ENCODE peak calls at places on chromosome 7, in six cellular contexts. One of them, this sample, is unnamed. For H3K4me1, the result is how much of the 10 kb centered on the place peaks cover.

GRCh38 chr7:153446490-153446889 is 605.7 kb upstream of the DPP6 start:
- DNase-seq in mucosa of descending colon: no peak
- DNase-seq in Peyer's patch: no peak
- DNase-seq in upper lobe of right lung: no peak
- DNase-seq in HCT116: no peak
- DNase-seq in suprapubic skin: no peak
- DNase-seq in this sample: no peak

GRCh38 chr7:21504021-21504420 is 38.8 kb upstream of the DNAH11 start:
- DNase-seq in mucosa of descending colon: no peak
- DNase-seq in Peyer's patch: no peak
- DNase-seq in upper lobe of right lung: no peak
- DNase-seq in HCT116: no peak
- DNase-seq in suprapubic skin: no peak
- DNase-seq in this sample: no peak

GRCh38 chr7:12111461-12112405 is 99.4 kb upstream of the TMEM106B start:
- DNase-seq in mucosa of descending colon: no peak
- DNase-seq in Peyer's patch: no peak
- DNase-seq in upper lobe of right lung: peak
- DNase-seq in HCT116: no peak
- DNase-seq in suprapubic skin: no peak
- DNase-seq in this sample: peak

GRCh38 chr7:129778770-129779601 is 167.5 kb downstream of the NRF1 start:
- DNase-seq in mucosa of descending colon: no peak
- DNase-seq in Peyer's patch: no peak
- DNase-seq in upper lobe of right lung: no peak
- DNase-seq in HCT116: no peak
- DNase-seq in suprapubic skin: no peak
- DNase-seq in this sample: no peak

GRCh38 chr7:149723082-149723767 is 50.2 kb downstream of the ZNF467 start:
- DNase-seq in mucosa of descending colon: no peak
- DNase-seq in Peyer's patch: peak
- DNase-seq in upper lobe of right lung: no peak
- DNase-seq in HCT116: no peak
- DNase-seq in suprapubic skin: peak
- DNase-seq in this sample: no peak

GRCh38 chr7:119472398-119473038 is 800.5 kb upstream of the KCND2 start:
- DNase-seq in mucosa of descending colon: peak
- DNase-seq in Peyer's patch: no peak
- DNase-seq in upper lobe of right lung: no peak
- DNase-seq in HCT116: no peak
- DNase-seq in suprapubic skin: no peak
- DNase-seq in this sample: no peak

GRCh38 chr7:106216517-106217088 is 68.2 kb downstream of the NAMPT start:
- DNase-seq in mucosa of descending colon: peak
- DNase-seq in Peyer's patch: peak
- DNase-seq in upper lobe of right lung: no peak
- DNase-seq in HCT116: peak
- DNase-seq in suprapubic skin: no peak
- DNase-seq in this sample: no peak

GRCh38 chr7:36092221-36092771 is 60.8 kb upstream of the EEPD1 start:
- DNase-seq in mucosa of descending colon: no peak
- DNase-seq in Peyer's patch: no peak
- DNase-seq in upper lobe of right lung: no peak
- DNase-seq in HCT116: no peak
- DNase-seq in suprapubic skin: no peak
- DNase-seq in this sample: no peak

GRCh38 chr7:129825005-129825553 is 127.7 kb downstream of the UBE2H start:
- DNase-seq in mucosa of descending colon: peak
- DNase-seq in Peyer's patch: peak
- DNase-seq in upper lobe of right lung: peak
- DNase-seq in HCT116: peak
- DNase-seq in suprapubic skin: peak
- DNase-seq in this sample: peak

GRCh38 chr7:101121996-101122932 is 4.6 kb upstream of the SERPINE1 start:
- DNase-seq in mucosa of descending colon: peak
- DNase-seq in Peyer's patch: peak
- DNase-seq in upper lobe of right lung: peak
- DNase-seq in HCT116: peak
- DNase-seq in suprapubic skin: peak
- DNase-seq in this sample: peak

GRCh38 chr7:101125989-101126650 is 784 bp upstream of the SERPINE1 start:
- DNase-seq in mucosa of descending colon: peak
- DNase-seq in Peyer's patch: peak
- DNase-seq in upper lobe of right lung: peak
- DNase-seq in HCT116: no peak
- DNase-seq in suprapubic skin: peak
- DNase-seq in this sample: peak

GRCh38 chr7:101123703-101124068 is 3.2 kb upstream of the SERPINE1 start:
- DNase-seq in mucosa of descending colon: no peak
- DNase-seq in Peyer's patch: no peak
- DNase-seq in upper lobe of right lung: no peak
- DNase-seq in HCT116: no peak
- DNase-seq in suprapubic skin: no peak
- DNase-seq in this sample: no peak

GRCh38 chr7:101122933-101123702 is 3.8 kb upstream of the SERPINE1 start:
- DNase-seq in mucosa of descending colon: no peak
- DNase-seq in Peyer's patch: no peak
- DNase-seq in upper lobe of right lung: no peak
- DNase-seq in HCT116: no peak
- DNase-seq in suprapubic skin: no peak
- DNase-seq in this sample: no peak

DNA sequence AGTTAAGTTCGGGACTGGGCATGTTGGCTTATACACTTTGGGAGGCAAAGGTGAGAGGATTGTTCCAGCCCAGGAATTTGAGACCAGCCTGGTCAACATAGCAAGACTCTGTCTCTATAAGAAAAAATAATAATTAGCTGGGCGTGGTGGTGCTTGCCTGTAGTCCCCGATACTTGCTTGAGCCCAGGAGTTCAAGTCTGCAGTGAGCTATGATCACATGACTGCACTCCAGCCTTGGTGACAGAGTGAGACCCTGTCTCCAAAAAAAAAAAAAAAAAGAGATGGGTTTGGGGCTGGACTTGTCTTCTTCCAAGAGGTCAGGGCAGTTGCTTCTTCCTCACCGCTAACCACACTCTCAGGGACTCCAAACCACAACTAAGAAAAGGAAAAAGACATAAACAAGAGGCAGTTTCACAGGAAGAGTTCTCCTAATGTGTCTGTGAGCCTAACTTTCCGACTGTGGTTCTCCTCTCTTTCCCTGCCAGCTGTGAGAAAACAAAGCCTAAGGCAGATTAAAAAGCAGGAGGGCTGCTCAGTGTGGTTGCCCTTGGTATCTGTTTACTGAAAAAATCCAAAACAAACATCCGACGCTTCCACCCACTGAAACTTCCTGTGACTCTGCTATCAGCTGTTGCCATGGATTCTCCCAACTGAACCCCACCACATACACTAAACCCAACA is 2.4 kb upstream of the SERPINE1 start:
- DNase-seq in mucosa of descending colon: no peak
- DNase-seq in Peyer's patch: no peak
- DNase-seq in upper lobe of right lung: no peak
- DNase-seq in HCT116: no peak
- DNase-seq in suprapubic skin: no peak
- DNase-seq in this sample: no peak
- H3K4me1 ChIP-seq in mucosa of descending colon: under half
- H3K4me1 ChIP-seq in Peyer's patch: under half
- H3K4me1 ChIP-seq in upper lobe of right lung: half or more
- H3K4me1 ChIP-seq in HCT116: half or more
- H3K4me1 ChIP-seq in suprapubic skin: half or more
- H3K4me1 ChIP-seq in this sample: under half

DNA sequence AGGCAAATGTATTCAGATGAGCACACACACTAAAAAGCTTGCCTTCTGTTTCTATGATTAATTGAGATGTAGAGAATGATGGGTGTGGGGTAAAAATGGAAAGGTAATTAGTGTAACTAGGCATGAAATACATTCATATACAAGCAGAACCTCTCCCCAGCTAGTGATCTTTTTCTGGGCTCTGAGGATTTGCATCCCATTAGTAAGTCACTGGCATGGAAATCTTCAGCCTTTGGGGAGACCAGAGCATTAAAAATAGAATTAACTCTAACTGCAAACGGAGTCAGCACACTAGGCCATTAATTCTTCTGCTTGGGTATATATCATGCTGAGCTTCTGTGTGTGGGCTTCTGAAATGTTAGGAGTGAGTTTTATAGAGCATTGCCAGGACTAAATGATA is 128.9 kb downstream of the HDAC9 start:
- DNase-seq in mucosa of descending colon: no peak
- DNase-seq in Peyer's patch: no peak
- DNase-seq in upper lobe of right lung: no peak
- DNase-seq in HCT116: no peak
- DNase-seq in suprapubic skin: no peak
- DNase-seq in this sample: no peak
- H3K4me3 ChIP-seq in mucosa of descending colon: no peak
- H3K4me3 ChIP-seq in Peyer's patch: no peak
- H3K4me3 ChIP-seq in upper lobe of right lung: no peak
- H3K4me3 ChIP-seq in HCT116: no peak
- H3K4me3 ChIP-seq in suprapubic skin: no peak
- H3K4me3 ChIP-seq in this sample: no peak

GRCh38 chr7:80614911-80615310 is 23.5 kb upstream of the CD36 start:
- DNase-seq in mucosa of descending colon: no peak
- DNase-seq in Peyer's patch: no peak
- DNase-seq in upper lobe of right lung: no peak
- DNase-seq in HCT116: no peak
- DNase-seq in suprapubic skin: no peak
- DNase-seq in this sample: no peak
- H3K4me1 ChIP-seq in mucosa of descending colon: under half
- H3K4me1 ChIP-seq in Peyer's patch: under half
- H3K4me1 ChIP-seq in upper lobe of right lung: under half
- H3K4me1 ChIP-seq in HCT116: under half
- H3K4me1 ChIP-seq in suprapubic skin: under half
- H3K4me1 ChIP-seq in this sample: under half

GRCh38 chr7:6480323-6480660 is 32.5 kb upstream of the DAGLB start:
- DNase-seq in mucosa of descending colon: no peak
- DNase-seq in Peyer's patch: no peak
- DNase-seq in upper lobe of right lung: no peak
- DNase-seq in HCT116: no peak
- DNase-seq in suprapubic skin: no peak
- DNase-seq in this sample: no peak
- H3K4me3 ChIP-seq in mucosa of descending colon: no peak
- H3K4me3 ChIP-seq in Peyer's patch: no peak
- H3K4me3 ChIP-seq in upper lobe of right lung: no peak
- H3K4me3 ChIP-seq in HCT116: no peak
- H3K4me3 ChIP-seq in suprapubic skin: no peak
- H3K4me3 ChIP-seq in this sample: no peak

This sample was measured in right cardiac atrium.